ENCODE peak calls at places on chromosomes 7 and 10, in seven cellular contexts. X is HFF-Myc, O is pancreas, C is AG09309, W is stomach, V is upper lobe of left lung, J is PC-9. E is an unnamed sample.

GRCh38 chr7:110960811-110961210 is 130.1 kb upstream of the LRRN3 start:
- DNase-seq in J (no peak), X (no peak), C (no peak), O (no peak), V (no peak), W (no peak), E (no peak)

GRCh38 chr10:99676435-99676834 is 17.1 kb downstream of the ENTPD7 start:
- DNase-seq in V (no peak), O (no peak), X (peak; percentile 44), C (peak; percentile 93), J (peak; percentile 37), W (no peak), E (no peak)

GRCh38 chr10:69895759-69896158 is 94.1 kb downstream of the COL13A1 start:
- DNase-seq in W (no peak), J (no peak), X (no peak), V (no peak), O (no peak), C (peak; percentile 85), E (no peak)

GRCh38 chr7:143049380-143049779 is 2.8 kb upstream of the OR6V1 start:
- DNase-seq in C (no peak), X (no peak), W (no peak), V (no peak), J (no peak), O (no peak), E (no peak)

GRCh38 chr7:15086882-15087281 is 184.3 kb upstream of the DGKB start:
- DNase-seq in X (no peak), C (no peak), W (no peak), O (no peak), V (no peak), J (no peak), E (no peak)

GRCh38 chr10:120990831-120991230 is 139.7 kb downstream of the WDR11 start:
- DNase-seq in J (no peak), X (no peak), O (no peak), W (no peak), V (no peak), C (no peak), E (no peak)

GRCh38 chr10:79189853-79190435 is 121.2 kb downstream of the ZMIZ1 start:
- DNase-seq in V (no peak), W (no peak), X (no peak), J (no peak), C (no peak), O (no peak), E (no peak)

GRCh38 chr7:135169141-135169935 is 1.2 kb downstream of the CYREN start:
- DNase-seq in X (no peak), V (no peak), J (peak; percentile 62), W (no peak), C (no peak), O (no peak), E (no peak)

GRCh38 chr10:115963848-115964247 is 309.2 kb downstream of the GFRA1 start:
- DNase-seq in J (no peak), O (no peak), X (no peak), C (no peak), V (no peak), W (no peak), E (no peak)

GRCh38 chr7:37531225-37531624 is 82.6 kb upstream of the ELMO1 start:
- DNase-seq in O (no peak), W (no peak), J (no peak), C (no peak), V (no peak), X (no peak), E (no peak)

GRCh38 chr10:22316286-22317120 is at the start of gene COMMD3:
- DNase-seq in X (no peak), C (no peak), W (peak; percentile 87), O (peak; percentile 85), V (peak; percentile 97), J (peak; percentile 55), E (peak; percentile 68)

GRCh38 chr7:129110575-129111376 is 33.7 kb upstream of the TSPAN33 start:
- DNase-seq in C (no peak), W (no peak), X (no peak), J (peak; percentile 65), V (no peak), O (no peak), E (no peak)

GRCh38 chr10:122515022-122515424 is 45.5 kb upstream of the DMBT1 start:
- DNase-seq in O (no peak), C (no peak), X (no peak), J (no peak), W (no peak), V (no peak), E (no peak)

GRCh38 chr7:99384523-99384922 is 10.0 kb downstream of the ARPC1B start:
- DNase-seq in O (no peak), V (no peak), X (no peak), J (no peak), C (no peak), W (no peak), E (no peak)

GRCh38 chr7:1346533-1346805 is 112.8 kb downstream of the MICALL2 start:
- DNase-seq in V (no peak), W (no peak), O (no peak), J (no peak), X (no peak), C (no peak), E (no peak)

GRCh38 chr10:130179640-130180039 is 43.4 kb downstream of the GLRX3 start:
- DNase-seq in V (no peak), X (peak; percentile 41), W (no peak), O (no peak), J (no peak), C (peak; percentile 27), E (no peak)

GRCh38 chr10:88110355-88110754 is 246.9 kb downstream of the PTEN start:
- DNase-seq in O (no peak), V (no peak), J (peak; percentile 78), X (no peak), W (no peak), C (no peak), E (no peak)

GRCh38 chr7:142384508-142384922 is 126.7 kb upstream of the PRSS58 start:
- DNase-seq in W (no peak), V (no peak), J (no peak), O (no peak), X (peak; percentile 27), C (peak; percentile 67), E (no peak)

GRCh38 chr7:41114166-41114565 is 588.7 kb downstream of the INHBA start:
- DNase-seq in W (no peak), O (no peak), V (no peak), C (no peak), X (no peak), J (peak; percentile 80), E (peak; percentile 10)

GRCh38 chr7:1883031-1883761 is 213.1 kb downstream of the ELFN1 start:
- DNase-seq in V (peak; percentile 60), X (peak; percentile 39), O (no peak), C (peak; percentile 55), W (no peak), J (peak; percentile 98), E (no peak)

GRCh38 chr10:76868088-76868949 is 769.3 kb downstream of the KCNMA1 start:
- DNase-seq in C (peak; percentile 33), O (no peak), J (no peak), W (no peak), X (no peak), V (no peak), E (no peak)

DNA sequence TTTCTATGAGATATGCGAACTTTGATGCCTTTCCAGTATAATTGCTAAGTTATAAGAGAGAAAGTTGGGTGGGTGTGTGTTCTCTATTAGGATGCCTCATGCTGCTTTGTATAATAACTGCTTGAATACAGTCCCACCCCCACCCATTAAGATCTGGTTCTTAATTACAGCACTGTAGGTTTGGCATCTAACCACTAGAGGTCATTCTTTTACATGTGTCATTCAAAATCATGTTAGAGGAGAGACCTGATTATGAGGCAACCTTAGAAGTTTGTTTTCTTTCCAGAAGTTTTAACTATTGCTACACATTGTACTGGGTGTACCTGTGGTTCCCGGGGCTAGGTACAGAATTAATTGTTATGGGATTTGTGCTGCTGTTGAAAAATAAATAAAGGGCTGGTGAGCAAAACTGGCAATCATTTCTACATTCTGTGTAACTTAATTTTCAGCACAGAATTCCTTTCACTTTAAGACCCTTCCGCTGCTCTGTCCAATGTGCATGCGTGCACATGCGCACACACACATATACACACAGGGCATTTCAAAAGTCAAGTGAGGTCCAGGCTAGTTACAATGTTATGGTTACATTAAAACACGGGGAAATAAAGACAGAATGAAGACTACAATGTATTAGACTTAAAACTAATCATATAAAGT is 1156.3 kb downstream of the SORCS3 start:
- DNase-seq in X (no peak), W (no peak), J (no peak), V (no peak), C (no peak), O (peak; percentile 14), E (peak; percentile 52)
- TF ChIP-seq CTCF in X (no peak), W (peak; percentile 45), J (peak; percentile 55), V (peak; percentile 48), C (peak; percentile 25), O (peak; percentile 37), E (peak; percentile 77)

DNA sequence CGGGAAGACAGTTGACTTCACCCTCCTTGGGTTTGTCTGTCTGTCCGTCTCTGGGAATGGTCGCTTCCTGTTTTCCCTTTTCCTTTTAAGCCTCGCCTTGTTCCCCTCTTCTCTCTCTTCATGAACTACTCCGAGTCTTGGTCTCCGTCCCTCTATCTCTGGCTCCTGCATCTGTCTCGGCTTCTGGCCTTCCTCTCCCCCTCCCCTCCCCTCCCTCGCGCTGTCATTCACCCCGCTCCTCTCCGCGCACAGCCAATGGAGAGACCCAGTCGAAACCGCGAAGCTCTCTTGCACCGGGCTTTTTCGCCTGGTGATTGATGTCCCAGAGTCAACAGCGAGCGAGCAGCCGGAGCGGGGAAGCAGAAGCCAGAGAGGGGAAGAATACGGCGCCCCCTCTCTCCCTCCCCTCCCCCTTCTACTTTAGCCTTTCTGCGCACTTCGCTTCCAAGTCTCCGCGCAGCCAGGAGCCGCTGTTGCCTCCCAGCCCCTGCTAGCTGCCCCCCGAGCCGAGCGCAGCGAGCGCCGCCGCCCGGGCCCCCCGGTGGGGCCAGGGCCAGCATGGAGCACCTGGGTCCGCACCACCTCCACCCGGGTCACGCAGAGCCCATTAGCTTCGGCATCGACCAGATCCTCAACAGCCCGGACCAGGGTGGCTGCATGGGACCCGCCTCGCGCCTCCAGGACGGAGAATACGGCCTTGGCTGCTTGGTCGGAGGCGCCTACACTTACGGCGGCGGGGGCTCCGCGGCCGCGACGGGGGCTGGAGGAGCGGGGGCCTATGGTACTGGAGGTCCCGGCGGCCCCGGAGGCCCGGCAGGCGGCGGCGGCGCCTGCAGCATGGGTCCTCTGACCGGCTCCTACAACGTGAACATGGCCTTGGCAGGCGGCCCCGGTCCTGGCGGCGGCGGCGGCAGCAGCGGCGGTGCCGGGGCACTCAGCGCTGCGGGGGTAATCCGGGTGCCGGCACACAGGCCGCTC is at the start of gene TLX1:
- DNase-seq in C (no peak), X (no peak), W (peak; percentile 57), O (peak; percentile 43), V (peak; percentile 88), J (no peak), E (no peak)
- H3K4me3 ChIP-seq in C (no peak within 1 kb of the TSS), X (no peak within 1 kb of the TSS), W (peak within 1 kb of the TSS; percentile 34), O (peak within 1 kb of the TSS; percentile 12), V (peak within 1 kb of the TSS; percentile 32), J (no peak within 1 kb of the TSS), E (no peak within 1 kb of the TSS)

GRCh38 chr10:32189400-32190084 is 133.3 kb upstream of the KIF5B start:
- DNase-seq in V (no peak), C (no peak), X (no peak), J (peak; percentile 43), W (no peak), O (peak; percentile 47), E (no peak)
- TF ChIP-seq CTCF in V (no peak), C (peak; percentile 19), X (no peak), J (no peak), W (no peak), O (peak; percentile 32), E (peak; percentile 19)

DNA sequence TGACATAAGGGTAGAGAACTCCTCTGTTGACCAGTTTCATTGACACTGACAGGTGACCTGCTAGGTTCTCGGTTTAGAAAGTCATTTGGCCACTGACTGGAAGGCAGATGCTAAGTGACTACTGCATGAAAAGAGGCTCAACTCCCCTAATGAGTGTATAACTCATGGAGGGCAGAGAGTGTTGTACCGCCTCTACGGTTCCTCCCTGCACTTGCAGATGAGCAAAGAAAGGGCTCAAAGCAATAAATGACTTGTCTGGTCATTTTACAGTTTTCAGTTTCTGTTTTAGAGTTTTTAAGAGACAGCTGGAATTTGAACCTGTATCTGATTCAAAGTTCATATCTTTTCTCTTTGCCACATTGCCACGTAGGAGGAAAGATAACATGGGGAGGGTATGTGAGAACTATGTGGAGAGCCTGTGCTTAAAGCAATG is 2.9 kb upstream of the FGL2 start:
- DNase-seq in W (no peak), X (no peak), O (no peak), C (no peak), V (no peak), J (no peak), E (no peak)
- H3K4me3 ChIP-seq in W (no peak overlapping the region), X (no peak overlapping the region), O (no peak overlapping the region), C (no peak overlapping the region), V (no peak overlapping the region), J (no peak overlapping the region), E (no peak overlapping the region)

E was measured in LNCaP clone FGC.